ENCODE peak calls at places on chromosomes 7 and 10, in seven cellular contexts. H, N, J, Z, G, U and B are unnamed samples.
A peak's percentile ranks its signal among the peaks of the same experiment; 100 is the strongest.

GRCh38 chr10:45001382-45002148 is 842 bp downstream of the ZNF22 start:
- DNase-seq in H (peak; percentile 43), N (peak; percentile 76), J (peak; percentile 61), Z (peak; percentile 49), G (no peak), U (peak; percentile 78), B (peak; percentile 89)

GRCh38 chr7:104931181-104931781 is 82.7 kb upstream of the KMT2E start:
- DNase-seq in H (no peak), N (no peak), J (no peak), Z (no peak), G (no peak), U (no peak), B (no peak)

GRCh38 chr10:27564880-27565279 is 60.8 kb downstream of the RAB18 start:
- DNase-seq in H (no peak), N (no peak), J (no peak), Z (no peak), G (no peak), U (no peak), B (no peak)

GRCh38 chr10:129483427-129484010 is 16.5 kb downstream of the MGMT start:
- DNase-seq in H (peak; percentile 4), N (no peak), J (no peak), Z (no peak), G (no peak), U (no peak), B (no peak)

GRCh38 chr7:106504620-106505019 is 156.3 kb downstream of the CCDC71L start:
- DNase-seq in H (no peak), N (peak; percentile 37), J (no peak), Z (no peak), G (no peak), U (peak; percentile 32), B (no peak)

GRCh38 chr10:28374036-28374435 is 71.2 kb upstream of the MPP7 start:
- DNase-seq in H (no peak), N (no peak), J (no peak), Z (no peak), G (no peak), U (no peak), B (no peak)

GRCh38 chr7:151687523-151688235 is 168.0 kb upstream of the RHEB start:
- DNase-seq in H (no peak), N (peak; percentile 96), J (peak; percentile 87), Z (peak; percentile 80), G (no peak), U (peak; percentile 94), B (peak; percentile 88)

GRCh38 chr10:80487791-80488538 is 33.9 kb downstream of the TSPAN14 start:
- DNase-seq in H (peak; percentile 63), N (no peak), J (peak; percentile 38), Z (no peak), G (no peak), U (no peak), B (peak; percentile 72)

GRCh38 chr10:74231375-74231774 is 80.4 kb downstream of the ADK start:
- DNase-seq in H (no peak), N (peak; percentile 48), J (peak; percentile 78), Z (no peak), G (no peak), U (peak; percentile 74), B (no peak)

GRCh38 chr10:122587099-122587725 is 26.7 kb downstream of the DMBT1 start:
- DNase-seq in H (no peak), N (no peak), J (no peak), Z (no peak), G (no peak), U (peak; percentile 14), B (no peak)

GRCh38 chr7:92835140-92835850 is 1.1 kb downstream of the CDK6 start:
- DNase-seq in H (peak; percentile 50), N (peak; percentile 62), J (peak; percentile 70), Z (peak; percentile 29), G (peak; percentile 25), U (peak; percentile 71), B (peak; percentile 74)

GRCh38 chr10:105183506-105183905 is 542.4 kb downstream of the SORCS3 start:
- DNase-seq in H (no peak), N (no peak), J (no peak), Z (no peak), G (no peak), U (no peak), B (no peak)

GRCh38 chr7:66344166-66344565 is 139.0 kb downstream of the TPST1 start:
- DNase-seq in H (no peak), N (no peak), J (no peak), Z (no peak), G (no peak), U (peak; percentile 61), B (no peak)

GRCh38 chr10:79453392-79453791 is 8.0 kb upstream of the ZCCHC24 start:
- DNase-seq in H (no peak), N (no peak), J (no peak), Z (no peak), G (no peak), U (peak; percentile 12), B (no peak)

GRCh38 chr7:6558837-6559236 is 7.6 kb upstream of the GRID2IP start:
- DNase-seq in H (no peak), N (no peak), J (peak; percentile 37), Z (no peak), G (no peak), U (peak; percentile 22), B (no peak)

GRCh38 chr10:131726460-131726861 is 174.3 kb upstream of the PPP2R2D start:
- DNase-seq in H (no peak), N (no peak), J (peak; percentile 82), Z (peak; percentile 46), G (peak; percentile 63), U (no peak), B (peak; percentile 84)

GRCh38 chr7:123273185-123273584 is 73.4 kb upstream of the SLC13A1 start:
- DNase-seq in H (no peak), N (no peak), J (no peak), Z (no peak), G (no peak), U (no peak), B (no peak)

GRCh38 chr7:116726713-116727431 is 54.9 kb downstream of the MET start:
- DNase-seq in H (no peak), N (no peak), J (no peak), Z (no peak), G (no peak), U (no peak), B (no peak)

GRCh38 chr10:35329520-35329919 is 6.8 kb upstream of the CCNY start:
- DNase-seq in H (no peak), N (no peak), J (peak; percentile 63), Z (no peak), G (no peak), U (no peak), B (no peak)

GRCh38 chr7:12583922-12584321 is 13.4 kb downstream of the SCIN start:
- DNase-seq in H (no peak), N (no peak), J (no peak), Z (no peak), G (no peak), U (no peak), B (no peak)

GRCh38 chr7:27686315-27686714 is 23.6 kb upstream of the HIBADH start:
- DNase-seq in H (no peak), N (no peak), J (peak; percentile 12), Z (no peak), G (no peak), U (no peak), B (no peak)

GRCh38 chr7:45670227-45670626 is 96.1 kb downstream of the ADCY1 start:
- DNase-seq in H (no peak), N (no peak), J (no peak), Z (no peak), G (no peak), U (no peak), B (no peak)

GRCh38 chr10:58963723-58964124 is 212.7 kb upstream of the PHYHIPL start:
- DNase-seq in H (no peak), N (no peak), J (no peak), Z (no peak), G (peak; percentile 88), U (no peak), B (no peak)

GRCh38 chr7:127638197-127638596 is 13.8 kb upstream of the SND1 start:
- DNase-seq in H (no peak), N (no peak), J (no peak), Z (no peak), G (no peak), U (no peak), B (no peak)

GRCh38 chr7:51451751-51452465 is 135.3 kb upstream of the COBL start:
- DNase-seq in H (no peak), N (no peak), J (no peak), Z (no peak), G (no peak), U (no peak), B (no peak)

GRCh38 chr7:24227068-24227467 is 56.9 kb upstream of the NPY start:
- DNase-seq in H (peak; percentile 5), N (no peak), J (no peak), Z (no peak), G (no peak), U (no peak), B (no peak)
- H3K27ac ChIP-seq in H (no peak overlapping the region), N (no peak overlapping the region), J (no peak overlapping the region), Z (no peak overlapping the region), G (no peak overlapping the region), U (no peak overlapping the region), B (no peak overlapping the region)

DNA sequence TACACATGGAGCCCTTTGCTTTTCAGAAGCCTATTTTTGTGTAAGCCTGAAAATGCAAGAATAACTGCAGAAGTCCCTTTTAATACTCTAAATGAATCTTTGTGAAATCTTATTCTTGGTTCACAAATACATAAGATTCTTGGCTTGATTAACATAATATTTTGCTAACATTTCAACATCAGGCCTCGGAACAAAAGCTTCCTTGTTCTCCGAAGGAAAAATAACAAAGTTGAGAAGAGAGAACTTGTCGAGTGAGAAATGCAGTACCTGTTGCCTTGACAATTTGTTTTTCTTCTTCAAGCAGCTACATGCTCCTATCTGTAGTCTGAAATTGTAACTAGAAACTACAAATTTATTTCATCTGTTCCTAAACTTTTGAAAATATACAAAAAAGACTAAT is 8.5 kb downstream of the NT5C2 start:
- DNase-seq in H (no peak), N (no peak), J (no peak), Z (no peak), G (no peak), U (peak; percentile 86), B (no peak)
- H3K4me3 ChIP-seq in H (no peak overlapping the region), N (no peak overlapping the region), J (no peak overlapping the region), Z (no peak overlapping the region), G (peak overlapping the region; percentile 14), U (peak overlapping the region; percentile 24), B (peak overlapping the region; percentile 31)

DNA sequence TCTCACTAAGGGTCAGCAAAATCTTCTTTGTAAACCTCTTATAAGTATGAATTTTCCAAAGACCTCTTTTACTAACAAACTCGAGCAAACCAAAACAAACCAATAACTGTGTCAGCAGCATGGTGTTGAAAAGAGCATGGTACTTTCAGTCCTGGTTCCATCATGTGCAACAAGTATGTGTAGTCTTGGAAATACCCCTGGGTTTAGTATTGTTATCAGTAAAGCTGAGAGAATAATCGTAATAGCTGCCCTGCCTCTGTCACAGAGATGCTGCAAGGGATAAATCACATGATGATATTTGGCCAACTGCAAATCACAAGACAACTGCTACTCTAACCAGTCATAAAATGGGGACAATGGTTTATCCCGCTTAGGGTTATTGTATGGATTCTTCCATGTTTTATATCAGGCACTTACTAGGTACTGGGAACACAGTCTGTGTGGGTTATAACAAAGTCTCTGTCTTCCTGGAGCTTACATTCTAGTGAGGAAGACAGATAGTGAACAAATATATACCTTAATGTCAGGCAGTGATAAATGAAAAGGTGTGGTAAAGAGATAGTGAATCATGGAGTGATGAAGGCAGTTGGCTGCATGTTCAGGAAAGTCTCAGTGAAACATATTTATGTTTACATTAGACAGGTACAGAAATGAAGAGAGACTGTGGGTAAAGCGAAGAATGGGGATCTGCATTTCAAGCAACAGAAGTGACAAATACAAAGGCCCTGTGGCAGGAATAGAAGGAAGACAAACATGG is 60.5 kb upstream of the C10orf90 start:
- DNase-seq in H (no peak), N (no peak), J (no peak), Z (no peak), G (no peak), U (no peak), B (no peak)
- H3K27ac ChIP-seq in H (no peak overlapping the region), N (no peak overlapping the region), J (no peak overlapping the region), Z (no peak overlapping the region), G (no peak overlapping the region), U (no peak overlapping the region), B (no peak overlapping the region)

GRCh38 chr7:20442951-20443350 is 112.3 kb downstream of the ITGB8 start:
- DNase-seq in H (no peak), N (no peak), J (no peak), Z (no peak), G (no peak), U (no peak), B (no peak)
- H3K4me3 ChIP-seq in H (no peak overlapping the region), N (no peak overlapping the region), J (no peak overlapping the region), Z (no peak overlapping the region), G (no peak overlapping the region), U (no peak overlapping the region), B (no peak overlapping the region)